ENCODE peak calls at places on chromosomes 4 and X, in five cellular contexts. M is NCI-H2081; Q is CD4-positive, CD25-positive, alpha-beta regulatory T cell; F is glutamatergic neuron; C is astrocyte. P is an unnamed sample.

GRCh38 chr4:11397819-11398610 is 30.7 kb downstream of the HS3ST1 start:
- DNase-seq in F (no peak), M (no peak), Q (no peak), C (no peak), P (no peak)

GRCh38 chr4:25100156-25100555 is 60.1 kb downstream of the SEPSECS start:
- DNase-seq in C (peak; percentile 23), F (no peak), Q (no peak), M (no peak), P (no peak)

GRCh38 chr4:96912731-96913130 is 1072.8 kb downstream of the PDHA2 start:
- DNase-seq in F (no peak), M (no peak), C (no peak), Q (no peak), P (no peak)

GRCh38 chrX:130083107-130083490 is 27.2 kb downstream of the ELF4 start:
- DNase-seq in F (no peak), C (no peak), Q (no peak), M (no peak), P (no peak)

GRCh38 chrX:152658302-152658701 is 20.6 kb downstream of the GABRQ start:
- DNase-seq in F (no peak), C (no peak), Q (no peak), M (no peak), P (no peak)

GRCh38 chr4:1354136-1354982 is 7.4 kb downstream of the UVSSA start:
- DNase-seq in M (no peak), Q (no peak), C (no peak), F (no peak), P (no peak)

GRCh38 chrX:4382273-4382672 is 668.8 kb upstream of the PRKX start:
- DNase-seq in M (no peak), C (no peak), Q (no peak), F (no peak), P (no peak)

GRCh38 chr4:146508229-146508939 is 13.4 kb downstream of the SLC10A7 start:
- DNase-seq in C (no peak), M (no peak), Q (no peak), F (no peak), P (no peak)

GRCh38 chr4:164748375-164748774 is 5.6 kb upstream of the SMIM31 start:
- DNase-seq in M (no peak), C (peak; percentile 4), F (no peak), Q (peak; percentile 5), P (no peak)

GRCh38 chrX:52352551-52352950 is 16.3 kb upstream of the XAGE2 start:
- DNase-seq in C (no peak), Q (no peak), M (no peak), F (no peak), P (no peak)

GRCh38 chrX:16212024-16212423 is 44.7 kb downstream of the MAGEB17 start:
- DNase-seq in M (no peak), F (no peak), C (peak; percentile 12), Q (no peak), P (no peak)

GRCh38 chrX:23742174-23742692 is 843 bp downstream of the ACOT9 start:
- DNase-seq in F (no peak), M (no peak), C (peak; percentile 68), Q (peak; percentile 42), P (no peak)

GRCh38 chrX:120244735-120245498 is 5.7 kb upstream of the ZBTB33 start:
- DNase-seq in M (peak; percentile 83), Q (peak; percentile 78), F (peak; percentile 43), C (peak; percentile 68), P (peak; percentile 69)

GRCh38 chrX:40272141-40272540 is 174.4 kb upstream of the BCOR start:
- DNase-seq in M (no peak), C (peak; percentile 14), F (no peak), Q (no peak), P (no peak)

GRCh38 chr4:80180743-80181142 is 16.6 kb upstream of the PRDM8 start:
- DNase-seq in M (no peak), Q (no peak), C (no peak), F (no peak), P (no peak)

GRCh38 chrX:115337735-115338134 is 48.2 kb downstream of the LUZP4 start:
- DNase-seq in M (no peak), Q (no peak), F (no peak), C (peak; percentile 84), P (no peak)

GRCh38 chr4:122874194-122874593 is 47.6 kb downstream of the FGF2 start:
- DNase-seq in M (no peak), F (no peak), C (peak; percentile 82), Q (no peak), P (no peak)

GRCh38 chrX:154373340-154374306 is 811 bp downstream of the FLNA start:
- DNase-seq in C (peak; percentile 67), F (peak; percentile 68), M (peak; percentile 42), Q (peak; percentile 31), P (peak; percentile 71)

GRCh38 chrX:100449696-100450606 is 39.9 kb upstream of the PCDH19 start:
- DNase-seq in Q (no peak), F (no peak), C (no peak), M (peak; percentile 12), P (peak; percentile 25)

P was measured in DMS153.